ENCODE peak calls at places on chromosome 11, in four cellular contexts. V, E, U and D are unnamed samples.

GRCh38 chr11:105489431-105489830 is 120.4 kb upstream of the GRIA4 start:
- DNase-seq in V (no peak), E (peak; percentile 50), U (no peak), D (peak; percentile 35)

GRCh38 chr11:34281256-34281655 is 76.6 kb downstream of the ABTB2 start:
- DNase-seq in V (no peak), E (no peak), U (no peak), D (no peak)

GRCh38 chr11:44305643-44306468 is 4.1 kb downstream of the ALX4 start:
- DNase-seq in V (no peak), E (no peak), U (peak; percentile 74), D (no peak)

GRCh38 chr11:7512525-7513209 is 1.1 kb upstream of the PPFIBP2 start:
- DNase-seq in V (peak; percentile 40), E (peak; percentile 49), U (no peak), D (peak; percentile 23)

GRCh38 chr11:24704716-24705115 is 207.9 kb downstream of the LUZP2 start:
- DNase-seq in V (no peak), E (no peak), U (no peak), D (no peak)

GRCh38 chr11:65315204-65315865 is 669 bp downstream of the CDC42EP2 start:
- DNase-seq in V (no peak), E (peak; percentile 78), U (peak; percentile 92), D (peak; percentile 78)

GRCh38 chr11:69642913-69643632 is 2.1 kb downstream of the CCND1 start:
- DNase-seq in V (no peak), E (peak; percentile 82), U (peak; percentile 89), D (peak; percentile 84)

GRCh38 chr11:119566299-119566698 is 143.3 kb upstream of the THY1 start:
- DNase-seq in V (no peak), E (no peak), U (no peak), D (no peak)

GRCh38 chr11:44795803-44796535 is 69.2 kb downstream of the TSPAN18 start:
- DNase-seq in V (no peak), E (no peak), U (no peak), D (no peak)

GRCh38 chr11:120774591-120775386 is 249.1 kb upstream of the TBCEL start:
- DNase-seq in V (no peak), E (no peak), U (no peak), D (no peak)

GRCh38 chr11:57402188-57403066 is 12.0 kb upstream of the PRG2 start:
- DNase-seq in V (no peak), E (no peak), U (no peak), D (no peak)

GRCh38 chr11:110295086-110295485 is 1.3 kb downstream of the RDX start:
- DNase-seq in V (no peak), E (no peak), U (no peak), D (no peak)

GRCh38 chr11:71843858-71844257 is 10.9 kb downstream of the DEFB108B start:
- DNase-seq in V (no peak), E (no peak), U (no peak), D (no peak)

DNA sequence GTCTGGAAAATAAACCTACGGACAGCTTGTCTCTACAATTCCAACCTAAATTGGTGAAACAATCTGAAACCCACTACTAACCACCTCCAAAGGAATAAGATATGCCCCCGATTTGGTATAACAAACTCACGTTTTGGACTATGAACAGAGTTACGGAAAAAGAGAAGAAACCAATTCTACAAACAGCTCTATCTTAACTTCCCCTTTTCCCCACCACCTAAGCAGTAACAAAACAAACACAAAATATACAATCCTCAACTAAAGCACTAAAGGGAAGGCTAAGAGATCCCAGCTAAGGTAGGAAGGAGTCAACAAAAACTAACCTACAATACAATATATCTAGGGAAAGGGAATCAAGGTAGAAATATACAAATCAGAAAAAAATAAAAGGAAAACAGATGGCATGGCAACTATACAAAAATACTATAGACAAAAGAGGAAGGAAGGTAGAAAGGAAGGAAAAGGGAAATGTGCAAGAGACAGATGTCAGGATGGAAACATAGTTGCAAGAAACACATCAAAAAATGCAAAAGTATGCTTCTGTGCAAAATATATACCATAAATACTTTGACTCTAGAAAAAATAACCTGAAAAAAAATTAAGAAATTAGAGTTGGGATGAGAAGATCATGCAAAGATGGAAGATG is 43.9 kb upstream of the LYVE1 start:
- DNase-seq in V (no peak), E (no peak), U (no peak), D (no peak)
- H3K4me3 ChIP-seq in V (no peak overlapping the region), E (no peak overlapping the region), U (no peak overlapping the region), D (no peak overlapping the region)

GRCh38 chr11:16820324-16821092 is 82.1 kb downstream of the C11orf58 start:
- DNase-seq in V (peak; percentile 21), E (peak; percentile 70), U (peak; percentile 82), D (peak; percentile 86)
- TF ChIP-seq CTCF in V (peak; percentile 82), E (peak; percentile 90), U (peak; percentile 72), D (peak; percentile 83)

DNA sequence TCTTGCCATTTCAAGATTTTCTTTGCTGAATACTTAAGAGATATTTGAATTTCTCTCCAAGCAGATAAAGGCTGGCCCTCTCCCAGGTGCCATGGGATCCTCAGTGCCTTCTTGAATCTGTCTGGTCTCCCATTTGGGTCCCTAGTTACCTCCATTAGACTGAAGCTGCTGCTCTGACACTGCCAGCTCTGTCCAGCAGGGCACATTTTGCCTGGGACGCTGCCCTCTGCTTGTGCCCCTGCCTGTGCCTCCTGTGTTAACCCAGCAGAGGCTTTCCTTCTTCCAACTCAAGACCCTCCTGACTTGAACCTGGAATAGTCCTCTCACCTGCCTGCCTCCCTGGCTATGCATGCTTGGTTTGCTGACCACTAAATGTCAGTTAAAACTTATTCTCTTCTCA is 406.3 kb downstream of the BUD13 start:
- DNase-seq in V (no peak), E (no peak), U (no peak), D (no peak)
- H3K4me3 ChIP-seq in V (no peak overlapping the region), E (no peak overlapping the region), U (no peak overlapping the region), D (no peak overlapping the region)

GRCh38 chr11:46366260-46366659 is 15.2 kb upstream of the MDK start:
- DNase-seq in V (no peak), E (no peak), U (no peak), D (no peak)

GRCh38 chr11:46369458-46370152 is 11.9 kb upstream of the MDK start:
- DNase-seq in V (no peak), E (peak; percentile 69), U (peak; percentile 80), D (peak; percentile 80)

GRCh38 chr11:46366661-46367161 is 14.8 kb upstream of the MDK start:
- DNase-seq in V (no peak), E (no peak), U (peak; percentile 81), D (no peak)

GRCh38 chr11:46367244-46367915 is 14.1 kb upstream of the MDK start:
- DNase-seq in V (no peak), E (peak; percentile 61), U (peak; percentile 87), D (peak; percentile 57)

DNA sequence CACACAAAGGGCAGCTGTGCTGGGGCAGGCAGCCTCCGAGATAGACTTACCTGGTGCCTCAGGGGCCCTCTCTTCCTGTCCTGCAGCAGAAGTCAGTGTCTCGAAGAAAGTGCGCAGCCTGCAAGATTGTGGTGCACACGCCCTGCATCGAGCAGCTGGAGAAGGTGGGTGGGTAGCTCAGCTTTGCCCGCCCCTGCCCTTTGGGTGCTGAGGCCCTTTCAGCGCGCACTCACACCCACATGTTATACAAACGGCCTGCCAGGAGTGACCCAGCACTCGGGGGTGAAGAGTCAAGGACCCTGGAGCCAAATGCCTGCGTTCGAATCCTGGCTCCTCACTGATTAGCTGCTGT is 13.6 kb upstream of the MDK start:
- DNase-seq in V (no peak), E (no peak), U (no peak), D (no peak)
- TF ChIP-seq CTCF in V (no peak), E (no peak), U (no peak), D (no peak)